ENCODE peak calls at places on chromosomes 1 and 21, in five cellular contexts. O is Panc1, P is fibroblast of mammary gland, U is brain microvascular endothelial cell, T is posterior cingulate gyrus. X is an unnamed sample.

GRCh38 chr1:203675596-203676347 is 49.1 kb downstream of the ATP2B4 start:
- DNase-seq in O (no peak), P (no peak), U (no peak), T (no peak), X (no peak)

GRCh38 chr1:89525169-89525855 is 683 bp downstream of the LRRC8B start:
- DNase-seq in O (no peak), P (no peak), U (no peak), T (peak), X (peak)

GRCh38 chr1:22141493-22141892 is 1.4 kb downstream of the WNT4 start:
- DNase-seq in O (no peak), P (no peak), U (no peak), T (no peak), X (no peak)

GRCh38 chr1:246784621-246785535 is 60.7 kb downstream of the SCCPDH start:
- DNase-seq in O (no peak), P (peak), U (peak), T (no peak), X (no peak)

GRCh38 chr1:212605441-212605976 is 3.1 kb upstream of the ATF3 start:
- DNase-seq in O (no peak), P (no peak), U (no peak), T (no peak), X (no peak)

GRCh38 chr21:42534361-42534900 is 20.8 kb downstream of the SLC37A1 start:
- DNase-seq in O (no peak), P (no peak), U (no peak), T (no peak), X (no peak)

GRCh38 chr1:182685186-182685585 is 799 bp upstream of the RGS8 start:
- DNase-seq in O (no peak), P (no peak), U (no peak), T (no peak), X (no peak)

GRCh38 chr1:87305096-87305495 is 23.6 kb upstream of the LMO4 start:
- DNase-seq in O (no peak), P (no peak), U (no peak), T (no peak), X (no peak)

GRCh38 chr1:15016526-15016925 is 137.0 kb upstream of the TMEM51 start:
- DNase-seq in O (no peak), P (no peak), U (no peak), T (no peak), X (no peak)

GRCh38 chr1:29698033-29698432 is 461.7 kb downstream of the PTPRU start:
- DNase-seq in O (no peak), P (peak), U (peak), T (no peak), X (no peak)

GRCh38 chr1:49125746-49126145 is 349.1 kb upstream of the BEND5 start:
- DNase-seq in O (no peak), P (no peak), U (no peak), T (no peak), X (no peak)

GRCh38 chr1:22258696-22259095 is 115.8 kb upstream of the WNT4 start:
- DNase-seq in O (no peak), P (no peak), U (peak), T (no peak), X (no peak)

GRCh38 chr1:1291611-1292441 is 11.6 kb downstream of the SCNN1D start:
- DNase-seq in O (no peak), P (peak), U (peak), T (peak), X (peak)

GRCh38 chr1:170692866-170693575 is 29.1 kb downstream of the PRRX1 start:
- DNase-seq in O (no peak), P (peak), U (peak), T (no peak), X (no peak)

GRCh38 chr1:84833198-84833597 is 59.8 kb downstream of the LPAR3 start:
- DNase-seq in O (no peak), P (no peak), U (no peak), T (no peak), X (no peak)

GRCh38 chr1:100791586-100791985 is 72.0 kb downstream of the VCAM1 start:
- DNase-seq in O (no peak), P (no peak), U (no peak), T (no peak), X (no peak)

X was measured in tibial nerve.